ENCODE peak calls at places on chromosomes 6 and 20, in seven cellular contexts. A is IMR-90; D is transverse colon; J is bronchial epithelial cell; R is naive thymus-derived CD4-positive, alpha-beta T cell; K is right atrium auricular region; E is Karpas-422. V is an unnamed sample. For H3K27me3, the result is how much of the 10 kb centered on the place peaks cover.

GRCh38 chr20:58587467-58587866 is 63.6 kb upstream of the STX16 start:
- DNase-seq in A (no peak), D (no peak), J (no peak), R (no peak), K (no peak), E (no peak), V (no peak)

GRCh38 chr6:49553353-49553752 is 2.9 kb downstream of the C6orf141 start:
- DNase-seq in A (peak), D (no peak), J (peak), R (no peak), K (no peak), E (no peak), V (peak)

GRCh38 chr20:21523398-21523868 is 9.6 kb upstream of the NKX2-2 start:
- DNase-seq in A (no peak), D (no peak), J (no peak), R (no peak), K (no peak), E (no peak), V (no peak)

GRCh38 chr6:118122801-118123200 is 215.7 kb downstream of the SLC35F1 start:
- DNase-seq in A (no peak), D (no peak), J (no peak), R (no peak), K (no peak), E (no peak), V (no peak)

GRCh38 chr6:141561154-141561553 is 571.6 kb upstream of the GJE1 start:
- DNase-seq in A (no peak), D (no peak), J (peak), R (no peak), K (no peak), E (no peak), V (no peak)

GRCh38 chr6:13763740-13764381 is 50.5 kb downstream of the MCUR1 start:
- DNase-seq in A (no peak), D (no peak), J (no peak), R (no peak), K (no peak), E (no peak), V (no peak)

GRCh38 chr6:160737934-160738333 is 35.9 kb downstream of the PLG start:
- DNase-seq in A (no peak), D (no peak), J (peak), R (no peak), K (no peak), E (no peak), V (no peak)

GRCh38 chr6:4583026-4583425 is 193.2 kb upstream of the CDYL start:
- DNase-seq in A (no peak), D (no peak), J (peak), R (no peak), K (no peak), E (no peak), V (no peak)

GRCh38 chr20:34990661-34991214 is 35.1 kb downstream of the MYH7B start:
- DNase-seq in A (no peak), D (no peak), J (no peak), R (no peak), K (no peak), E (no peak), V (no peak)

GRCh38 chr6:89951574-89952360 is 57.5 kb downstream of the GJA10 start:
- DNase-seq in A (peak), D (no peak), J (no peak), R (no peak), K (no peak), E (no peak), V (peak)

GRCh38 chr6:40550096-40550731 is 37.0 kb downstream of the LRFN2 start:
- DNase-seq in A (peak), D (peak), J (peak), R (no peak), K (no peak), E (peak), V (peak)

GRCh38 chr6:39058471-39059147 is 10.0 kb downstream of the GLP1R start:
- DNase-seq in A (no peak), D (no peak), J (no peak), R (no peak), K (no peak), E (no peak), V (no peak)

GRCh38 chr6:82957171-82957894 is 108.3 kb downstream of the UBE3D start:
- DNase-seq in A (peak), D (no peak), J (no peak), R (no peak), K (no peak), E (no peak), V (peak)

GRCh38 chr6:89379281-89379680 is 26.8 kb upstream of the UBE2J1 start:
- DNase-seq in A (no peak), D (no peak), J (no peak), R (no peak), K (no peak), E (peak), V (no peak)

GRCh38 chr6:157789861-157790260 is 33.2 kb upstream of the SNX9 start:
- DNase-seq in A (no peak), D (no peak), J (peak), R (no peak), K (no peak), E (no peak), V (no peak)

GRCh38 chr20:3919352-3919751 is 30.2 kb downstream of the PANK2 start:
- DNase-seq in A (peak), D (no peak), J (no peak), R (no peak), K (no peak), E (no peak), V (peak)

GRCh38 chr6:88914885-88915598 is 48.4 kb downstream of the RNGTT start:
- DNase-seq in A (no peak), D (no peak), J (no peak), R (no peak), K (no peak), E (no peak), V (peak)

GRCh38 chr6:77092971-77093370 is 370.3 kb downstream of the HTR1B start:
- DNase-seq in A (peak), D (no peak), J (no peak), R (no peak), K (no peak), E (no peak), V (peak)

GRCh38 chr6:129252377-129253071 is 369.6 kb downstream of the LAMA2 start:
- DNase-seq in A (peak), D (no peak), J (no peak), R (no peak), K (no peak), E (no peak), V (peak)

GRCh38 chr20:59458645-59459044 is 145.7 kb upstream of the PHACTR3 start:
- DNase-seq in A (no peak), D (no peak), J (no peak), R (no peak), K (no peak), E (no peak), V (no peak)

GRCh38 chr6:42239736-42240375 is 22.2 kb upstream of the MRPS10 start:
- DNase-seq in A (peak), D (no peak), J (peak), R (no peak), K (no peak), E (no peak), V (peak)

GRCh38 chr6:9159051-9159450 is 723.7 kb upstream of the SLC35B3 start:
- DNase-seq in A (no peak), D (no peak), J (no peak), R (no peak), K (no peak), E (no peak), V (no peak)

GRCh38 chr20:57932227-57932864 is 222.5 kb upstream of the PMEPA1 start:
- DNase-seq in A (no peak), D (no peak), J (no peak), R (no peak), K (no peak), E (no peak), V (no peak)

GRCh38 chr6:29294499-29294914 is 7.0 kb upstream of the OR14J1 start:
- DNase-seq in A (no peak), D (no peak), J (peak), R (no peak), K (no peak), E (no peak), V (no peak)

GRCh38 chr6:43817192-43817591 is 47.2 kb downstream of the VEGFA start:
- DNase-seq in A (peak), D (peak), J (peak), R (no peak), K (no peak), E (peak), V (no peak)

GRCh38 chr20:24469116-24470030 is at the start of gene SYNDIG1:
- DNase-seq in A (no peak), D (no peak), J (no peak), R (no peak), K (no peak), E (no peak), V (no peak)

GRCh38 chr6:111096246-111096645 is 8.9 kb downstream of the SLC16A10 start:
- DNase-seq in A (no peak), D (peak), J (peak), R (peak), K (no peak), E (no peak), V (no peak)

GRCh38 chr6:156622185-156622584 is 155.0 kb upstream of the ARID1B start:
- DNase-seq in A (no peak), D (no peak), J (no peak), R (no peak), K (no peak), E (peak), V (no peak)

GRCh38 chr6:158018851-158019361 is 37.2 kb downstream of the SYNJ2 start:
- DNase-seq in A (peak), D (no peak), J (no peak), R (no peak), K (no peak), E (no peak), V (peak)

GRCh38 chr6:40956871-40957270 is 82.2 kb downstream of the UNC5CL start:
- DNase-seq in A (peak), D (no peak), J (peak), R (no peak), K (no peak), E (no peak), V (peak)

GRCh38 chr20:10707070-10707469 is 33.3 kb upstream of the JAG1 start:
- DNase-seq in A (no peak), D (no peak), J (no peak), R (no peak), K (no peak), E (no peak), V (no peak)

GRCh38 chr20:38432292-38432691 is 2.8 kb downstream of the SNHG17 start:
- DNase-seq in A (no peak), D (no peak), J (no peak), R (no peak), K (no peak), E (no peak), V (no peak)

GRCh38 chr6:168207421-168208175 is 112.0 kb downstream of the DACT2 start:
- DNase-seq in A (no peak), D (no peak), J (no peak), R (no peak), K (no peak), E (no peak), V (no peak)

GRCh38 chr6:43666181-43666920 is 21.2 kb downstream of the MRPS18A start:
- DNase-seq in A (no peak), D (no peak), J (no peak), R (no peak), K (no peak), E (no peak), V (no peak)

GRCh38 chr6:83758533-83758932 is 49.6 kb upstream of the SNAP91 start:
- DNase-seq in A (no peak), D (no peak), J (no peak), R (no peak), K (no peak), E (no peak), V (no peak)

DNA sequence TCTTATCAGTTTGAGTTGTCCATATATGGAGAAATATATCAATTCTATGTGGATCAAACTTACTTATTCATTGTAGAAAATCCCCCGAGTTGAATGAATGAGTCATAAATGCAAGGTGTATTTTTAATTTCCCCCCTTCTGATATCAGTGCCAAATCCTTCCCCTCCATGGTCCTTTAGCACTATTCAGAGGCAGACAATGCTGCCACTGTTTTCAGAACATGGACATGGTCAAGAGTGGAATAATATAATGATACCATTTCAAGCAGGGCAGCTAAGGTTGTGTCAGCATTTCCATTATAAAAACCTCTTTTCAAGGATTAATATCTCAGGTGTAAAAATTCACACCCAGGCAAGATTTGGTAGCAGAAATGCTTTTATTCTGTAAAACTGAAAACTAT is 244.0 kb downstream of the FOXC1 start:
- DNase-seq in A (no peak), D (no peak), J (no peak), R (no peak), K (no peak), E (no peak), V (no peak)
- H3K27me3 ChIP-seq in A (under half), D (under half), J (under half), R (under half), K (under half), E (under half), V (under half)

GRCh38 chr20:62513991-62514390 is 38.2 kb upstream of the GATA5 start:
- DNase-seq in A (no peak), D (no peak), J (no peak), R (no peak), K (no peak), E (no peak), V (no peak)
- H3K27me3 ChIP-seq in A (under half), D (under half), J (under half), R (under half), K (under half), E (under half), V (under half)

DNA sequence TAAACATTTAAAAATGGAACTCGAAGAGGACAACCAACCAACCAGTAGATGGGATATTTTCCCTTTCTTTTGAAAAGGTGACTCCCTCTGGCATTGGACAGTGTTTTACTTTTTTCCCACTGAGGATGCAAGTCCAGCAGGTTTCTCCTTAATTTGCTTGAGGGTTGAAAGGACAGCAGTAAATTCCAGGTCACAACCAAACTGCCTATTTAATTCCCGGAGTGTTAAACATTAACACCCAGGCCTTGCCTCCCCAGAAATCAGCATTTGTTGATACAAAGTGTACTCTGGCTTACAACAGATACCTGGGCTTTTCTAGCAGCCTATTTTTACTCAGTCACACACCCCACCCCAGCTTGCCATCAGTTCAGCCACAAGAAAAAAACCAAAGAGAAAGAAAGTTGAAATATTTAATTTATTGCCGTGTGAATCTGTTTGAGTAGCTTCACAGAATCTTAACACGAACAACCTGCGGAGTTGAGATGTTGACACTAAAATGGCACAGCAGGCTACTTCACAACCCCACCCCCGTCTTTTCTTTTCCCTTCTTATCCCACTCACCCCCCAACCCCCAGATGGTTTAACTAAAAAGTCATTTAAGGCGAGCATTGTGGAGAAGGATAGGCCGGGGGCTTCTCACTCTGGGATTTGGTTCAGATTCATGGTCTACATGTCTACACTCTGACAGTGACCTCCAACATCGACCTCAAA is 45.6 kb downstream of the MYLIP start:
- DNase-seq in A (no peak), D (no peak), J (no peak), R (no peak), K (no peak), E (no peak), V (no peak)
- H3K27me3 ChIP-seq in A (under half), D (under half), J (under half), R (under half), K (under half), E (under half), V (under half)

DNA sequence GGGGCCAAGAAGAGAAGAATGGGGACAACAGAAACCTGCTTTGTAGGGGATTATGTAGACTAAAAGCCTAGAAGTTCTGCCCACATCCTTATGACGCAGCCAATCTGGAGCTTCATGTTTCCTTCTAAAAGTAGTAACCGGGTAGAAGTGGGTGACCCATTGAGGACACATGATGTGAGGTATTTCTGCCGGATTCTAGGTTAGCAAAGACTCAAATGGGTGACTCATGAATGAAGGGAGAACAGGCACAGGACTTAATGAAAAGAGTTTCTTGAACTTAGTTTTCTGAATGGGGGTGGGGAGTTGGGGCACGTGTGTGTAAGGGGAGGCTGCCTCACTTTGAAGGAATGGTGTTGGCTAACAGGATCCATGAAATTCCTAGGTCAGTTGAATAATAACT is 68.8 kb downstream of the CDS2 start:
- DNase-seq in A (peak), D (no peak), J (peak), R (no peak), K (no peak), E (no peak), V (peak)
- H3K27me3 ChIP-seq in A (under half), D (under half), J (under half), R (under half), K (under half), E (under half), V (under half)

GRCh38 chr6:52620055-52620905 is 43.4 kb upstream of the TRAM2 start:
- DNase-seq in A (no peak), D (no peak), J (no peak), R (no peak), K (no peak), E (no peak), V (no peak)
- H3K27me3 ChIP-seq in A (under half), D (under half), J (under half), R (under half), K (under half), E (under half), V (under half)

GRCh38 chr6:50842861-50843384 is 24.3 kb downstream of the TFAP2B start:
- DNase-seq in A (no peak), D (no peak), J (no peak), R (no peak), K (no peak), E (no peak), V (no peak)
- H3K27me3 ChIP-seq in A (under half), D (half or more), J (under half), R (under half), K (under half), E (under half), V (under half)

GRCh38 chr6:1313364-1313754 is 1.5 kb downstream of the FOXQ1 start:
- DNase-seq in A (no peak), D (no peak), J (no peak), R (no peak), K (no peak), E (no peak), V (no peak)

GRCh38 chr6:1312444-1313363 is 806 bp downstream of the FOXQ1 start:
- DNase-seq in A (no peak), D (no peak), J (no peak), R (no peak), K (no peak), E (no peak), V (no peak)

GRCh38 chr6:1311400-1312192 is at the start of gene FOXQ1:
- DNase-seq in A (peak), D (peak), J (peak), R (no peak), K (no peak), E (no peak), V (no peak)

GRCh38 chr6:1312193-1312443 is 220 bp downstream of the FOXQ1 start:
- DNase-seq in A (no peak), D (no peak), J (no peak), R (no peak), K (no peak), E (no peak), V (no peak)

GRCh38 chr6:1310628-1311399 is 1.1 kb upstream of the FOXQ1 start:
- DNase-seq in A (no peak), D (peak), J (peak), R (no peak), K (no peak), E (no peak), V (no peak)
- H3K27me3 ChIP-seq in A (half or more), D (half or more), J (under half), R (under half), K (under half), E (under half), V (half or more)

V was measured in astrocyte.